ENCODE peak calls at places on chromosomes 11 and 22, in four cellular contexts. Y, W, H and S are unnamed samples.

GRCh38 chr11:46504817-46505613 is 88.8 kb downstream of the AMBRA1 start:
- DNase-seq in Y (no peak), W (peak), H (peak), S (no peak)

GRCh38 chr22:36461665-36462474 is 19.6 kb downstream of the TXN2 start:
- DNase-seq in Y (no peak), W (peak), H (peak), S (no peak)

GRCh38 chr22:39514373-39514973 is 5.9 kb upstream of the ATF4 start:
- DNase-seq in Y (peak), W (peak), H (no peak), S (no peak)

GRCh38 chr11:103183981-103184592 is 74.9 kb downstream of the DYNC2H1 start:
- DNase-seq in Y (no peak), W (peak), H (no peak), S (no peak)

GRCh38 chr22:42621505-42622002 is 6.9 kb upstream of the POLDIP3 start:
- DNase-seq in Y (peak), W (peak), H (peak), S (no peak)

GRCh38 chr11:102573851-102574250 is 43.3 kb upstream of the MMP7 start:
- DNase-seq in Y (no peak), W (no peak), H (peak), S (no peak)

GRCh38 chr22:41531736-41532477 is 12.4 kb downstream of the POLR3H start:
- DNase-seq in Y (no peak), W (no peak), H (no peak), S (no peak)

GRCh38 chr11:110428956-110429613 is 663 bp upstream of the FDX1 start:
- DNase-seq in Y (no peak), W (no peak), H (no peak), S (no peak)

GRCh38 chr11:72085836-72086475 is 5.3 kb downstream of the LRRC51 start:
- DNase-seq in Y (no peak), W (no peak), H (no peak), S (no peak)

GRCh38 chr11:15507592-15507991 is 392.9 kb downstream of the INSC start:
- DNase-seq in Y (peak), W (no peak), H (no peak), S (no peak)
- H3K9ac ChIP-seq in Y (no peak), W (no peak), H (no peak), S (no peak)

GRCh38 chr11:12657981-12658380 is 16.2 kb upstream of the TEAD1 start:
- DNase-seq in Y (no peak), W (no peak), H (no peak), S (no peak)
- H3K9ac ChIP-seq in Y (no peak), W (no peak), H (no peak), S (no peak)

DNA sequence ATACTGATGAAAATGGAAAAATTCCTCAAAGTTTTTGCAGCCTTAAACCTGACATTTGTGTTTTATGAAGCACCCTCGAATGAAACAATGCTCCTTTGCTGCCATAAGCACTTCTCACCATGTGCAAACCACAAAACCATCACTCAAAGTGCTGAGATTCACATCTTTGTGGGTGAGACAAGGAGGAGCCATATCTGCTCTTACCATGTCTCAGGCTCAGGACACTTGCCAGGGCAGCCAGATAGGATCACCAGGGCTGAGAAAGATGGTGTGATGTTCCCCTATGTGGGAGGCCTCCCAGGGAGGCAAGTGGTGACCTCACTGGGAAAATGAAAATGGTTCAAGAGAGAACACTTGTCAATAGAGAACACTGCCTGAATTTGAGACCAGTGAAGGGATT is 120.4 kb downstream of the CCDC34 start:
- DNase-seq in Y (no peak), W (no peak), H (peak), S (no peak)
- H3K9ac ChIP-seq in Y (no peak), W (no peak), H (no peak), S (no peak)

GRCh38 chr11:22041039-22041438 is 151.8 kb upstream of the ANO5 start:
- DNase-seq in Y (no peak), W (no peak), H (no peak), S (no peak)

GRCh38 chr11:22049276-22049675 is 143.6 kb upstream of the ANO5 start:
- DNase-seq in Y (no peak), W (no peak), H (peak), S (no peak)

GRCh38 chr11:22042081-22042480 is 150.8 kb upstream of the ANO5 start:
- DNase-seq in Y (no peak), W (no peak), H (no peak), S (no peak)

GRCh38 chr11:22044126-22044525 is 148.8 kb upstream of the ANO5 start:
- DNase-seq in Y (peak), W (no peak), H (no peak), S (no peak)
- H3K9ac ChIP-seq in Y (no peak), W (no peak), H (no peak), S (no peak)

GRCh38 chr11:14537134-14537599 is 17.0 kb upstream of the PSMA1 start:
- DNase-seq in Y (peak), W (peak), H (peak), S (no peak)
- H3K9ac ChIP-seq in Y (no peak), W (peak), H (no peak), S (no peak)

DNA sequence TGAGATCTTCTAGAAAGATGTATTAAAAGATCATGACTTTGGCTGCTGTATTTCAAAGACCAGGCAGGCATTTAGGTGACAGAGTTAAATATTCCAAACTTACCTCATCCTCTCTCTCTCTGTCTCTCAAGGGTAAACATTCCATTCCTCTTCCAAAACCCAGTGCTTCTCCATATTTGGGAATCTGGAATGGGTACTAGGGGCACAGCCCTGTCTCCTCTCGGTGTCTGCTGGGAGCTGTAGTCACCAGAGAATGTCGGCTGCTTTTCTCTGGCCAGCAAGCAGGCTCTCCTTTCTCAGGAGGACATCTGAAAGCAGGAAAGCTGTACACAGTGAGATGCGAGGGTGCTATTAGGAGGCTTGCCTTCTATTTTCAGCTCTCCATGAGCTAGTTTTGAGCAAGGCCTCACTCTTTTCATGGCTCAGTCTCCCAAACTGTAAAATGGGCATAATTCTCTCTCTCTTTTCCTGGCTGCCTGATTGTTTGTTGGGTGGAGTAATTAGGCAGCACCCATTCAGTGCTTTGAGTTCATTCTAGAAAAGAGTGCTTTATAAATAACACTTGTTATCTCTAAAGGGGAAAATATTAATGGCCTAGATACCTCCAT is 9.3 kb upstream of the PEX26 start:
- DNase-seq in Y (no peak), W (peak), H (no peak), S (no peak)
- H3K9ac ChIP-seq in Y (no peak), W (peak), H (no peak), S (no peak)

GRCh38 chr11:95676280-95676679 is 113.3 kb downstream of the FAM76B start:
- DNase-seq in Y (no peak), W (no peak), H (no peak), S (no peak)

GRCh38 chr11:95684170-95684569 is 105.4 kb downstream of the FAM76B start:
- DNase-seq in Y (no peak), W (no peak), H (no peak), S (no peak)

GRCh38 chr11:95682552-95682951 is 107.0 kb downstream of the FAM76B start:
- DNase-seq in Y (no peak), W (no peak), H (peak), S (no peak)

GRCh38 chr11:95678988-95679387 is 110.6 kb downstream of the FAM76B start:
- DNase-seq in Y (no peak), W (no peak), H (no peak), S (no peak)

GRCh38 chr11:95680169-95680929 is 109.2 kb downstream of the FAM76B start:
- DNase-seq in Y (no peak), W (peak), H (peak), S (no peak)
- H3K9ac ChIP-seq in Y (no peak), W (peak), H (no peak), S (no peak)

GRCh38 chr22:20114506-20115475 is 1.1 kb upstream of the RANBP1 start:
- DNase-seq in Y (no peak), W (no peak), H (no peak), S (no peak)
- H3K9ac ChIP-seq in Y (no peak), W (peak), H (no peak), S (no peak)